ENCODE peak calls at places on chromosome 1, in four cellular contexts. I is PC-3, A is neuronal stem cell, W is colonic mucosa. P is an unnamed sample. For H3K4me1, the result is how much of the 10 kb centered on the place peaks cover.

GRCh38 chr1:197917813-197918646 is 858 bp downstream of the LHX9 start:
- DNase-seq in A (peak), I (no peak), W (no peak), P (no peak)

GRCh38 chr1:172778461-172779455 is 119.9 kb downstream of the FASLG start:
- DNase-seq in W (no peak), A (no peak), I (peak), P (no peak)

GRCh38 chr1:98903261-98903660 is 101.4 kb downstream of the PLPPR5 start:
- DNase-seq in W (no peak), A (no peak), I (peak), P (no peak)

GRCh38 chr1:186662752-186663151 is 17.5 kb downstream of the PTGS2 start:
- DNase-seq in W (no peak), A (no peak), I (peak), P (no peak)

GRCh38 chr1:76083189-76083588 is 8.6 kb downstream of the ST6GALNAC3 start:
- DNase-seq in A (no peak), W (no peak), I (no peak), P (no peak)

GRCh38 chr1:219988387-219988786 is 57.9 kb downstream of the EPRS1 start:
- DNase-seq in A (no peak), W (no peak), I (no peak), P (no peak)

GRCh38 chr1:2183937-2184334 is 10.6 kb downstream of the FAAP20 start:
- DNase-seq in W (no peak), I (no peak), A (no peak), P (no peak)

GRCh38 chr1:202625416-202626360 is 84.6 kb downstream of the SYT2 start:
- DNase-seq in A (no peak), I (peak), W (peak), P (peak)

GRCh38 chr1:38235705-38236104 is 189.1 kb upstream of the POU3F1 start:
- DNase-seq in I (no peak), A (no peak), W (no peak), P (no peak)

GRCh38 chr1:59081181-59081580 is 215.7 kb upstream of the FGGY start:
- DNase-seq in W (no peak), A (no peak), I (no peak), P (no peak)

GRCh38 chr1:9119745-9120144 is 9.2 kb downstream of the GPR157 start:
- DNase-seq in A (no peak), I (no peak), W (no peak), P (no peak)
- H3K27ac ChIP-seq in A (no peak), I (no peak), W (no peak), P (peak)

DNA sequence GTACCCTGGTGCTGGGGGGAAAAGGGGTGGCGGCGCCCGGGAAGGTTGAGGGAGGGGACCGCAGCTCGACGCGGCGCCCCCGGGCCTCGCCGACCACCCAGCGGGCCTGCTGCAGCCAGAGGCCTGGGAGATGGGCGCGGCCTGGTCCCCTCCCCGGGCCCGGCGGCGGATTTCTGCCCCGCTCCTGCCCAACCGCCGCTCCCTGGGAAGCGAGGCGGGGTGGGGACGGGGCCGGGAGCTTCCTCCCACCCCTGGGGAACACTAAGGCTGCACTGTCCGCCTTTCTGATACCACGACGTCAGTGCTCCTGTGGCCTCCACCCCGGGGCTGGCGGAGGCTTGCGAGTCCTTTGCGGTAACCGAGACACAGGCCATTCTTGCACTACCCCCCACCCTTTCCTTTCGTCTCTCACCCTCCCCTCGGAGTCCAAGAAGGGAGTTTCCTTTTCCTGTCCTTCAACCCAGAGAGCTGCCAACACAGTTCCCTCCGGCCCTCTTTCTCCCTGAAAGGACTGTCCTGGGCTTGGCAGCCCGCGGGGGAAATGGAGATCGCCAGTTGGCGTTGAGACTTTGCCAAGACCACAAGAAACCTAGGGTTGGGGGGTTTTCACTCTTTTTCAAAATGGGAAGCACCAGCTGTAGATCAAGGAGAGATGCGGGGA is 726 bp downstream of the SH3GLB1 start:
- DNase-seq in W (peak), I (peak), A (no peak), P (peak)
- H3K4me3 ChIP-seq in W (peak), I (peak), A (peak), P (peak)

GRCh38 chr1:226674892-226675719 is 64.0 kb downstream of the ITPKB start:
- DNase-seq in A (no peak), I (no peak), W (peak), P (no peak)
- H3K4me1 ChIP-seq in A (under half), I (under half), W (under half), P (half or more)

DNA sequence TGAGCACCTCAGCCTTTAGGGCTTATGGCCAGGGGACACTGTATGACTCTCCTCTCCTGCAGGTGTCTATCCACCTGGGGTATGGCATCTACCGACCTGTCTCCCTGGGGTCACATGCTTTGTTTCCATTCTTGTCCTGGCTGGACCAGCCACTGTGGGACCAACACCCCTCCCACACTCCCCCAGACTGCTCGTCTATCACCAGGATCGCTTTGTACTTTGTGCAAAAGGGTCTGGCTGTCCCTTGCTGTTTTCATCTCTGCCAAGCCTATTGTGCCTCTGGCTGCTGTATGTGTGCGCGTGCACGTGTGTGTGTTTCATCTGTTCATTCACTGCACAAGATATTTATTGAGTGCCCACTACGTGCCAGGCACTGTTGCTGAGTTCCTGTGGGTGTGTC is 25.5 kb downstream of the ETNK2 start:
- DNase-seq in A (no peak), I (no peak), W (no peak), P (no peak)
- H3K27ac ChIP-seq in A (no peak), I (no peak), W (no peak), P (peak)

GRCh38 chr1:222454196-222454595 is 93.7 kb downstream of the HHIPL2 start:
- DNase-seq in A (no peak), I (no peak), W (no peak), P (no peak)

GRCh38 chr1:222457084-222457483 is 90.8 kb downstream of the HHIPL2 start:
- DNase-seq in A (no peak), I (no peak), W (no peak), P (no peak)

GRCh38 chr1:222457513-222457912 is 90.4 kb downstream of the HHIPL2 start:
- DNase-seq in I (no peak), A (no peak), W (no peak), P (no peak)

GRCh38 chr1:222455188-222455879 is 92.6 kb downstream of the HHIPL2 start:
- DNase-seq in W (peak), I (peak), A (peak), P (peak)

GRCh38 chr1:222454782-222455181 is 93.1 kb downstream of the HHIPL2 start:
- DNase-seq in A (no peak), I (no peak), W (no peak), P (peak)
- H3K4me3 ChIP-seq in A (no peak), I (peak), W (no peak), P (peak)

DNA sequence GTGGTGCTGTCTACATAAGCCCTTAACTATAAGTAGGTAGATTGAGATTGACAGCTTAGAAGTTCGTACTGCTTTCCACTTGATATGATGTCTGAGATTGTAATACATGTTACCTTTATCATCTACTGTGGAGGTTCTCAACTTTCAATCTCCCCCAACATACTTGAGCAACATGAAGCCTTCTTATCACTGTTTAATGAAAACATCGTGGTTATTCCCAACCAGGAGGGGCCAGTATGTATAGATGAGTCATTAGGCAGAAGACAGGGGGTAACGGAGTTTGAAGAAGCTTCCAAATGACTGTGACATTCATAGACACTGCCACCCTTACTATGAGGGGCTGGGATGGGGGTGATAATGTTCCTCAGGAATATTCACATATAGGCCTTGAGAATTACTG is 36.0 kb downstream of the CENPF start:
- DNase-seq in A (no peak), W (no peak), I (no peak), P (no peak)
- H3K4me1 ChIP-seq in A (under half), W (under half), I (under half), P (under half)

GRCh38 chr1:35565742-35566133 is 7.4 kb upstream of the TFAP2E start:
- DNase-seq in I (no peak), A (no peak), W (no peak), P (no peak)
- H3K27ac ChIP-seq in I (no peak), A (no peak), W (no peak), P (no peak)